ENCODE peak calls at places on chromosome X, in five cellular contexts. L is HCT116, O is K562, T is SK-N-SH, R is H1. V is an unnamed sample.
A peak's percentile ranks its signal among the peaks of the same experiment; 100 is the strongest.

GRCh38 chrX:121570072-121570841 is 522.8 kb downstream of the GLUD2 start:
- DNase-seq in T (no peak), R (no peak), L (no peak), O (no peak), V (no peak)

GRCh38 chrX:68532828-68533227 is 34.0 kb downstream of the YIPF6 start:
- DNase-seq in O (no peak), L (no peak), T (no peak), R (no peak), V (no peak)

GRCh38 chrX:17432158-17432557 is 57.2 kb downstream of the NHS start:
- DNase-seq in T (no peak), L (no peak), R (no peak), O (no peak), V (no peak)

GRCh38 chrX:128975716-128976115 is 547.6 kb downstream of the SMARCA1 start:
- DNase-seq in T (peak; percentile 41), R (peak; percentile 31), O (peak; percentile 6), L (no peak), V (peak; percentile 3)

GRCh38 chrX:50905334-50905733 is 5.2 kb upstream of the BMP15 start:
- DNase-seq in R (no peak), T (no peak), L (no peak), O (peak; percentile 7), V (no peak)

GRCh38 chrX:622104-622503 is 8.5 kb upstream of the SHOX start:
- DNase-seq in L (no peak), T (no peak), R (no peak), O (no peak), V (no peak)

GRCh38 chrX:73448379-73448778 is 1.5 kb downstream of the CDX4 start:
- DNase-seq in L (no peak), R (no peak), O (no peak), T (no peak), V (no peak)

GRCh38 chrX:47200385-47201150 is 6.9 kb downstream of the UBA1 start:
- DNase-seq in R (no peak), T (no peak), O (no peak), L (no peak), V (no peak)

GRCh38 chrX:41602946-41603345 is 85.8 kb upstream of the GPR34 start:
- DNase-seq in L (no peak), O (no peak), T (no peak), R (no peak), V (no peak)

GRCh38 chrX:130577431-130577830 is 175.6 kb downstream of the RBMX2 start:
- DNase-seq in R (no peak), L (no peak), O (no peak), T (no peak), V (no peak)

GRCh38 chrX:126658447-126658846 is 105.8 kb upstream of the DCAF12L1 start:
- DNase-seq in R (no peak), T (no peak), L (no peak), O (no peak), V (no peak)

GRCh38 chrX:155632424-155633100 is 19.8 kb upstream of the TMLHE start:
- DNase-seq in L (no peak), T (no peak), O (no peak), R (no peak), V (no peak)

GRCh38 chrX:40465735-40466551 is 114.8 kb upstream of the ATP6AP2 start:
- DNase-seq in T (no peak), R (no peak), O (peak; percentile 31), L (no peak), V (no peak)

GRCh38 chrX:20418379-20418778 is 151.7 kb upstream of the RPS6KA3 start:
- DNase-seq in R (no peak), L (no peak), T (no peak), O (no peak), V (no peak)

GRCh38 chrX:133444952-133445831 is 29.9 kb upstream of the GPC4 start:
- DNase-seq in L (peak; percentile 31), T (no peak), O (no peak), R (no peak), V (no peak)

GRCh38 chrX:152245231-152245630 is 106.9 kb upstream of the MAGEA10 start:
- DNase-seq in O (no peak), L (no peak), R (no peak), T (no peak), V (no peak)

GRCh38 chrX:134542485-134542884 is 82.5 kb downstream of the HPRT1 start:
- DNase-seq in O (peak; percentile 35), T (no peak), R (no peak), L (no peak), V (no peak)

GRCh38 chrX:71547339-71547738 is 14.4 kb downstream of the OGT start:
- DNase-seq in T (no peak), R (no peak), L (no peak), O (no peak), V (no peak)
- H3K36me3 ChIP-seq in T (peaks cover 13% of the 10 kb centered on the region), R (peaks cover 62% of the 10 kb centered on the region), L (peaks cover 32% of the 10 kb centered on the region), O (peaks cover 89% of the 10 kb centered on the region), V (peaks cover 65% of the 10 kb centered on the region)

GRCh38 chrX:69807400-69807799 is 191.5 kb downstream of the EDA start:
- DNase-seq in L (no peak), T (no peak), O (no peak), R (no peak), V (no peak)
- TF ChIP-seq YY1 in L (no peak), T (no peak), O (no peak), R (no peak), V (no peak)

GRCh38 chrX:123713434-123713833 is 19.4 kb downstream of the THOC2 start:
- DNase-seq in T (no peak), R (no peak), L (no peak), O (no peak), V (no peak)

GRCh38 chrX:123713841-123714240 is 19.0 kb downstream of the THOC2 start:
- DNase-seq in T (no peak), R (no peak), L (no peak), O (no peak), V (no peak)
- H3K36me3 ChIP-seq in T (no peaks in the 10 kb centered on the region), R (no peaks in the 10 kb centered on the region), L (no peaks in the 10 kb centered on the region), O (peaks cover 18% of the 10 kb centered on the region), V (no peaks in the 10 kb centered on the region)

DNA sequence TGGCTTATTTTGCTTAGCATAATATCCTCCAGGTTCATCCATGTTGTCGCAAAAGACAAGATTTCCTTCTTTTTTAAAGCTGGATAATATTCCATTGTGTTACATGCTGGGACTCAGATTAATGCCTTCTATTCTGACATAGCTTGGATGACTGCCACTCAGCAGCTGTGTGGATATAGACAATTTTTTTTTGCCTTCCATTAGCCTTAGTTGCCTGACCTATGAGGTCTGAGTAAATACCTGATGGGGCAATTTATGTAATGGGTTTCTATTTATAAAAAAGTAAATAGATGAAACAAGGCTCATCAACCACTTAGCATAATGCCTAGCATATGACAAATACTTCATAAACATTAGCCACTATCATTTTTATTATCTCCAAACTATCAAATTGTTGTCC is 515.4 kb downstream of the ZNF674 start:
- DNase-seq in O (no peak), R (no peak), L (no peak), T (no peak), V (no peak)
- TF ChIP-seq YY1 in O (no peak), R (no peak), L (no peak), T (no peak), V (no peak)